ENCODE peak calls at places on chromosomes 1 and 21, in four cellular contexts. C, B, R and O are unnamed samples. For H3K4me1, the result is how much of the 10 kb centered on the place peaks cover.

GRCh38 chr1:230236301-230236700 is 169.3 kb downstream of the GALNT2 start:
- DNase-seq in C (no peak), B (no peak), R (no peak), O (no peak)

GRCh38 chr1:175376194-175376593 is 183.6 kb upstream of the KIAA0040 start:
- DNase-seq in C (no peak), B (no peak), R (no peak), O (no peak)

GRCh38 chr1:155913969-155914757 is 3.0 kb upstream of the RIT1 start:
- DNase-seq in C (no peak), B (no peak), R (no peak), O (no peak)

GRCh38 chr1:16922885-16923431 is 1.2 kb downstream of the CROCC start:
- DNase-seq in C (no peak), B (no peak), R (no peak), O (no peak)

GRCh38 chr1:78104322-78104721 is 58.6 kb downstream of the GIPC2 start:
- DNase-seq in C (no peak), B (no peak), R (no peak), O (no peak)

GRCh38 chr1:241990040-241990439 is 8.9 kb downstream of the MAP1LC3C start:
- DNase-seq in C (peak), B (peak), R (peak), O (peak)

GRCh38 chr1:179831225-179831624 is 46.4 kb downstream of the TOR1AIP2 start:
- DNase-seq in C (no peak), B (no peak), R (no peak), O (no peak)

GRCh38 chr1:52588535-52588934 is 13.6 kb upstream of the GPX7 start:
- DNase-seq in C (no peak), B (no peak), R (no peak), O (no peak)

GRCh38 chr1:183163311-183163710 is 22.8 kb upstream of the LAMC2 start:
- DNase-seq in C (no peak), B (no peak), R (no peak), O (no peak)

GRCh38 chr1:94335950-94336349 is 82.2 kb upstream of the ABCD3 start:
- DNase-seq in C (peak), B (peak), R (peak), O (peak)

GRCh38 chr1:167252986-167253385 is 32.3 kb downstream of the POU2F1 start:
- DNase-seq in C (no peak), B (no peak), R (no peak), O (no peak)

GRCh38 chr1:157968951-157969350 is 24.5 kb upstream of the KIRREL1 start:
- DNase-seq in C (no peak), B (no peak), R (no peak), O (no peak)

GRCh38 chr1:40710581-40711315 is 19.2 kb downstream of the NFYC start:
- DNase-seq in C (no peak), B (no peak), R (no peak), O (no peak)

GRCh38 chr1:204842892-204843291 is 27.8 kb upstream of the NFASC start:
- DNase-seq in C (no peak), B (no peak), R (peak), O (no peak)

GRCh38 chr1:46526689-46527291 is 24.7 kb downstream of the KNCN start:
- DNase-seq in C (no peak), B (peak), R (peak), O (no peak)

GRCh38 chr1:205805082-205805711 is 7.8 kb downstream of the SLC41A1 start:
- DNase-seq in C (no peak), B (no peak), R (no peak), O (no peak)

GRCh38 chr1:152130186-152130585 is 14.9 kb upstream of the TCHH start:
- DNase-seq in C (no peak), B (no peak), R (no peak), O (no peak)

GRCh38 chr1:1616045-1616821 is 933 bp downstream of the MIB2 start:
- DNase-seq in C (no peak), B (peak), R (peak), O (no peak)

GRCh38 chr1:30272288-30273020 is 450.9 kb downstream of the MATN1 start:
- DNase-seq in C (no peak), B (no peak), R (no peak), O (no peak)

GRCh38 chr1:209653915-209654351 is 1.7 kb upstream of the LAMB3 start:
- DNase-seq in C (no peak), B (peak), R (peak), O (no peak)

GRCh38 chr1:6005276-6005917 is 13.2 kb upstream of the NPHP4 start:
- DNase-seq in C (no peak), B (no peak), R (peak), O (no peak)

GRCh38 chr21:46060596-46061061 is 37.3 kb upstream of the COL6A2 start:
- DNase-seq in C (peak), B (peak), R (peak), O (peak)

GRCh38 chr1:20873311-20873710 is 86.2 kb upstream of the HP1BP3 start:
- DNase-seq in C (no peak), B (no peak), R (no peak), O (no peak)

GRCh38 chr1:2597441-2598328 is 11.1 kb downstream of the PRXL2B start:
- DNase-seq in C (no peak), B (no peak), R (no peak), O (peak)

GRCh38 chr1:246827396-246827795 is 103.2 kb downstream of the SCCPDH start:
- DNase-seq in C (no peak), B (no peak), R (no peak), O (no peak)

GRCh38 chr21:45386336-45386727 is 18.6 kb upstream of the COL18A1 start:
- DNase-seq in C (no peak), B (no peak), R (no peak), O (no peak)

GRCh38 chr1:210743038-210743437 is 390.9 kb downstream of the KCNH1 start:
- DNase-seq in C (no peak), B (no peak), R (no peak), O (no peak)
- TF ChIP-seq CTCF in C (no peak), B (no peak), R (no peak), O (no peak)

GRCh38 chr1:197998110-197998509 is 80.9 kb downstream of the LHX9 start:
- DNase-seq in C (no peak), B (no peak), R (no peak), O (no peak)

GRCh38 chr1:197989058-197989457 is 71.9 kb downstream of the LHX9 start:
- DNase-seq in C (no peak), B (no peak), R (no peak), O (no peak)

GRCh38 chr1:197995408-197996258 is 78.5 kb downstream of the LHX9 start:
- DNase-seq in C (no peak), B (no peak), R (no peak), O (no peak)

GRCh38 chr1:197994907-197995407 is 77.8 kb downstream of the LHX9 start:
- DNase-seq in C (no peak), B (no peak), R (no peak), O (no peak)
- H3K4me1 ChIP-seq in C (under half), B (under half), R (under half), O (under half)

GRCh38 chr1:201405484-201405831 is 6.3 kb upstream of the LAD1 start:
- DNase-seq in C (no peak), B (peak), R (peak), O (no peak)
- TF ChIP-seq EP300 in C (no peak), B (no peak), R (no peak), O (no peak)

DNA sequence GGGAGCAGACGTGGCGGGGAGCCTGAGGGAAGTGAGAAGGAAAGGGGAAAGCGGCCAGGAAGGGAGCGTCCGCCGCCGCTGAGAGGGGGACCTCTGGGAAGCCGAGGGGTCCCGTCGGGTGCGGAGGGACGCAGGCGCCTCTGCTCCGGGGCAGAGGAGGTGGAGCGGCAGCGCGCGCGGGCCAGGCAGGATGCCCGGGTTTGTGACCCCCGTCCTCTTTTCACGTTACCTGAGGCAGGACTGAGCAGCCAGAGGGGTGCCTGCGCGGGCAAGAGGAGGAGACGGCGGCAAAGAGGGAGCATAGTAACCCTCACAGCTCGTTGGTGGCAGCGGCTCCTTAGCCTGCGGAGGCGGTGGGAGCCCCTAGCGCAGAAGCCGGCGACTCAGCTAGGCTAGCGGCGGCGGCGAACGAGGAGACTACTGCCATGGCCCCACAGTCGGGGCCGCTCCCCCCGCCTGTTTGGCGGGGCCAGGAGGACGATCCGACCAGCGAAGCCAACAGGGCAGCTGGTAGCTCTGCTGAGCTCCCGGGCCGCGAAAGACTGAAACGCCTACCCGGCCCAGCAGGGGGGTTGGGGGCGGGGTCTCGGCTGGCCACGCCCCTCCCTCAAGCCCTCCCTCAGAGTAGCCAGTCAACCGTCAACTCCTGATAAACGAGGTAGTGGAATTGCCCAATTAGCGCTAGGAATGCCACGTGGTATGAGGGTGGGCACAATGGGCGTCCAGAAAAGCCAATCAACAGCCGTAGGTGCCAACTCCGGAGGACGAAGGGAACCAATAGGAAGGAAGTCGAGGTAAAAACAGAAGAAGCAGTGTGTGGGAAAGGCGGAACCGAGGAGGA is at the start of gene TESK2:
- DNase-seq in C (peak), B (peak), R (peak), O (peak)
- TF ChIP-seq CTCF in C (no peak), B (peak), R (no peak), O (no peak)

GRCh38 chr1:37482004-37482785 is 7.8 kb downstream of the ZC3H12A start:
- DNase-seq in C (no peak), B (no peak), R (no peak), O (no peak)
- H3K4me1 ChIP-seq in C (under half), B (half or more), R (half or more), O (half or more)

GRCh38 chr1:169484683-169485426 is 889 bp downstream of the SLC19A2 start:
- DNase-seq in C (peak), B (peak), R (peak), O (peak)
- TF ChIP-seq EP300 in C (no peak), B (peak), R (no peak), O (peak)

GRCh38 chr1:47725000-47725731 is 272.0 kb downstream of the TRABD2B start:
- DNase-seq in C (no peak), B (no peak), R (no peak), O (no peak)
- TF ChIP-seq CTCF in C (no peak), B (no peak), R (no peak), O (peak)